ENCODE peak calls at places on chromosomes 12 and 14, in five cellular contexts. One of them, this sample, is unnamed.

GRCh38 chr14:101065696-101066694 is 162.5 kb upstream of the RTL1 start:
- DNase-seq in GM12891: no peak
- DNase-seq in K562: no peak
- DNase-seq in GM12892: no peak
- DNase-seq in H1: no peak
- DNase-seq in this sample: no peak

GRCh38 chr12:128137140-128137539 is 129.8 kb upstream of the TMEM132C start:
- DNase-seq in GM12891: no peak
- DNase-seq in K562: no peak
- DNase-seq in GM12892: no peak
- DNase-seq in H1: no peak
- DNase-seq in this sample: no peak

GRCh38 chr14:100271247-100271939 is 32.4 kb downstream of the YY1 start:
- DNase-seq in GM12891: no peak
- DNase-seq in K562: no peak
- DNase-seq in GM12892: no peak
- DNase-seq in H1: no peak
- DNase-seq in this sample: peak; percentile 66

GRCh38 chr12:32583535-32583934 is 95.6 kb upstream of the DNM1L start:
- DNase-seq in GM12891: no peak
- DNase-seq in K562: no peak
- DNase-seq in GM12892: no peak
- DNase-seq in H1: no peak
- DNase-seq in this sample: no peak

GRCh38 chr12:30440826-30441602 is 254.7 kb downstream of the IPO8 start:
- DNase-seq in GM12891: no peak
- DNase-seq in K562: peak; percentile 16
- DNase-seq in GM12892: no peak
- DNase-seq in H1: no peak
- DNase-seq in this sample: peak; percentile 52

GRCh38 chr12:9750276-9751203 is 10.2 kb downstream of the CD69 start:
- DNase-seq in GM12891: no peak
- DNase-seq in K562: peak; percentile 71
- DNase-seq in GM12892: no peak
- DNase-seq in H1: no peak
- DNase-seq in this sample: peak; percentile 47

GRCh38 chr14:51547260-51547659 is 104.5 kb upstream of the FRMD6 start:
- DNase-seq in GM12891: no peak
- DNase-seq in K562: no peak
- DNase-seq in GM12892: no peak
- DNase-seq in H1: no peak
- DNase-seq in this sample: no peak

GRCh38 chr14:69284170-69284569 is 24.2 kb downstream of the GALNT16 start:
- DNase-seq in GM12891: no peak
- DNase-seq in K562: no peak
- DNase-seq in GM12892: no peak
- DNase-seq in H1: no peak
- DNase-seq in this sample: no peak

GRCh38 chr12:8687846-8688601 is 9.8 kb upstream of the RIMKLB start:
- DNase-seq in GM12891: no peak
- DNase-seq in K562: no peak
- DNase-seq in GM12892: peak; percentile 15
- DNase-seq in H1: no peak
- DNase-seq in this sample: no peak

GRCh38 chr12:254039-254438 is 8.6 kb downstream of the SLC6A13 start:
- DNase-seq in GM12891: no peak
- DNase-seq in K562: no peak
- DNase-seq in GM12892: no peak
- DNase-seq in H1: no peak
- DNase-seq in this sample: no peak

GRCh38 chr14:43754838-43755237 is 752.2 kb downstream of the FSCB start:
- DNase-seq in GM12891: no peak
- DNase-seq in K562: no peak
- DNase-seq in GM12892: no peak
- DNase-seq in H1: peak; percentile 47
- DNase-seq in this sample: no peak

GRCh38 chr14:30874999-30875787 is 834 bp downstream of the COCH start:
- DNase-seq in GM12891: no peak
- DNase-seq in K562: peak; percentile 34
- DNase-seq in GM12892: peak; percentile 28
- DNase-seq in H1: no peak
- DNase-seq in this sample: no peak

GRCh38 chr12:107404981-107405380 is 280.6 kb upstream of the PWP1 start:
- DNase-seq in GM12891: no peak
- DNase-seq in K562: peak; percentile 26
- DNase-seq in GM12892: no peak
- DNase-seq in H1: no peak
- DNase-seq in this sample: peak; percentile 66

GRCh38 chr14:99800781-99801180 is 7.6 kb downstream of the EML1 start:
- DNase-seq in GM12891: no peak
- DNase-seq in K562: no peak
- DNase-seq in GM12892: no peak
- DNase-seq in H1: no peak
- DNase-seq in this sample: no peak

GRCh38 chr12:132427999-132428871 is 61.7 kb upstream of the FBRSL1 start:
- DNase-seq in GM12891: no peak
- DNase-seq in K562: no peak
- DNase-seq in GM12892: no peak
- DNase-seq in H1: no peak
- DNase-seq in this sample: peak; percentile 19

GRCh38 chr12:124232654-124232987 is 62.3 kb upstream of the RFLNA start:
- DNase-seq in GM12891: no peak
- DNase-seq in K562: no peak
- DNase-seq in GM12892: no peak
- DNase-seq in H1: no peak
- DNase-seq in this sample: no peak

GRCh38 chr14:35533357-35534129 is 421 bp upstream of the INSM2 start:
- DNase-seq in GM12891: peak; percentile 60
- DNase-seq in K562: peak; percentile 62
- DNase-seq in GM12892: peak; percentile 40
- DNase-seq in H1: no peak
- DNase-seq in this sample: peak; percentile 70

GRCh38 chr12:86711716-86712115 is 455.5 kb upstream of the MGAT4C start:
- DNase-seq in GM12891: no peak
- DNase-seq in K562: no peak
- DNase-seq in GM12892: no peak
- DNase-seq in H1: no peak
- DNase-seq in this sample: no peak

GRCh38 chr12:70661762-70662161 is 24.5 kb upstream of the PTPRB start:
- DNase-seq in GM12891: no peak
- DNase-seq in K562: no peak
- DNase-seq in GM12892: no peak
- DNase-seq in H1: no peak
- DNase-seq in this sample: no peak

GRCh38 chr12:78004451-78005093 is 173.9 kb downstream of the NAV3 start:
- DNase-seq in GM12891: no peak
- DNase-seq in K562: no peak
- DNase-seq in GM12892: no peak
- DNase-seq in H1: no peak
- DNase-seq in this sample: no peak

GRCh38 chr12:91636721-91637120 is 454.1 kb upstream of the DCN start:
- DNase-seq in GM12891: no peak
- DNase-seq in K562: no peak
- DNase-seq in GM12892: no peak
- DNase-seq in H1: no peak
- DNase-seq in this sample: no peak

GRCh38 chr14:91125271-91125661 is 11.4 kb downstream of the DGLUCY start:
- DNase-seq in GM12891: no peak
- DNase-seq in K562: no peak
- DNase-seq in GM12892: no peak
- DNase-seq in H1: no peak
- DNase-seq in this sample: no peak

GRCh38 chr14:89719371-89720075 is 235.0 kb downstream of the EFCAB11 start:
- DNase-seq in GM12891: no peak
- DNase-seq in K562: no peak
- DNase-seq in GM12892: no peak
- DNase-seq in H1: no peak
- DNase-seq in this sample: no peak

GRCh38 chr12:6942331-6942665 is 1.3 kb upstream of the RNU7-1 start:
- DNase-seq in GM12891: no peak
- DNase-seq in K562: no peak
- DNase-seq in GM12892: no peak
- DNase-seq in H1: no peak
- DNase-seq in this sample: no peak

GRCh38 chr12:24901975-24902461 is 46.9 kb downstream of the BCAT1 start:
- DNase-seq in GM12891: no peak
- DNase-seq in K562: no peak
- DNase-seq in GM12892: no peak
- DNase-seq in H1: no peak
- DNase-seq in this sample: no peak

GRCh38 chr14:79044894-79045624 is 874.9 kb downstream of the NRXN3 start:
- DNase-seq in GM12891: no peak
- DNase-seq in K562: no peak
- DNase-seq in GM12892: no peak
- DNase-seq in H1: peak; percentile 44
- DNase-seq in this sample: no peak

GRCh38 chr12:93663729-93664084 is 13.5 kb upstream of the CRADD start:
- DNase-seq in GM12891: no peak
- DNase-seq in K562: no peak
- DNase-seq in GM12892: no peak
- DNase-seq in H1: no peak
- DNase-seq in this sample: no peak

GRCh38 chr12:131009595-131010270 is 56.0 kb downstream of the ADGRD1 start:
- DNase-seq in GM12891: no peak
- DNase-seq in K562: no peak
- DNase-seq in GM12892: no peak
- DNase-seq in H1: no peak
- DNase-seq in this sample: no peak

GRCh38 chr12:26091837-26092236 is 33.0 kb downstream of the BHLHE41 start:
- DNase-seq in GM12891: no peak
- DNase-seq in K562: no peak
- DNase-seq in GM12892: no peak
- DNase-seq in H1: no peak
- DNase-seq in this sample: no peak

GRCh38 chr12:24561411-24561871 is 387.5 kb downstream of the BCAT1 start:
- DNase-seq in GM12891: no peak
- DNase-seq in K562: no peak
- DNase-seq in GM12892: no peak
- DNase-seq in H1: no peak
- DNase-seq in this sample: no peak

GRCh38 chr12:10331642-10332239 is 24.1 kb downstream of the KLRD1 start:
- DNase-seq in GM12891: no peak
- DNase-seq in K562: peak; percentile 17
- DNase-seq in GM12892: no peak
- DNase-seq in H1: no peak
- DNase-seq in this sample: peak; percentile 49

GRCh38 chr14:75335588-75335987 is 57.0 kb downstream of the FOS start:
- DNase-seq in GM12891: no peak
- DNase-seq in K562: no peak
- DNase-seq in GM12892: no peak
- DNase-seq in H1: no peak
- DNase-seq in this sample: no peak

GRCh38 chr12:107468182-107468581 is 217.4 kb upstream of the PWP1 start:
- DNase-seq in GM12891: no peak
- DNase-seq in K562: no peak
- DNase-seq in GM12892: no peak
- DNase-seq in H1: no peak
- DNase-seq in this sample: no peak

GRCh38 chr12:20220339-20220738 is 148.0 kb upstream of the PDE3A start:
- DNase-seq in GM12891: no peak
- DNase-seq in K562: no peak
- DNase-seq in GM12892: no peak
- DNase-seq in H1: no peak
- DNase-seq in this sample: no peak

GRCh38 chr12:59320112-59320511 is 275.7 kb upstream of the SLC16A7 start:
- DNase-seq in GM12891: no peak
- DNase-seq in K562: no peak
- DNase-seq in GM12892: no peak
- DNase-seq in H1: no peak
- DNase-seq in this sample: no peak

GRCh38 chr14:77241955-77242354 is 29.1 kb downstream of the NGB start:
- DNase-seq in GM12891: no peak
- DNase-seq in K562: no peak
- DNase-seq in GM12892: no peak
- DNase-seq in H1: no peak
- DNase-seq in this sample: no peak

GRCh38 chr12:10169094-10169493 is 2.8 kb downstream of the OLR1 start:
- DNase-seq in GM12891: no peak
- DNase-seq in K562: no peak
- DNase-seq in GM12892: no peak
- DNase-seq in H1: no peak
- DNase-seq in this sample: no peak

GRCh38 chr12:97075583-97076268 is 168.7 kb downstream of the NEDD1 start:
- DNase-seq in GM12891: no peak
- DNase-seq in K562: no peak
- DNase-seq in GM12892: no peak
- DNase-seq in H1: no peak
- DNase-seq in this sample: no peak
- TF ChIP-seq TAF1 in GM12891: no peak
- TF ChIP-seq TAF1 in K562: no peak
- TF ChIP-seq TAF1 in GM12892: no peak
- TF ChIP-seq TAF1 in H1: no peak
- TF ChIP-seq TAF1 in this sample: no peak

GRCh38 chr12:104090685-104091084 is 26.4 kb downstream of the HCFC2 start:
- DNase-seq in GM12891: no peak
- DNase-seq in K562: no peak
- DNase-seq in GM12892: no peak
- DNase-seq in H1: no peak
- DNase-seq in this sample: no peak
- TF ChIP-seq TAF1 in GM12891: no peak
- TF ChIP-seq TAF1 in K562: no peak
- TF ChIP-seq TAF1 in GM12892: no peak
- TF ChIP-seq TAF1 in H1: no peak
- TF ChIP-seq TAF1 in this sample: no peak

GRCh38 chr12:65895759-65896656 is 71.7 kb downstream of the HMGA2 start:
- DNase-seq in GM12891: no peak
- DNase-seq in K562: no peak
- DNase-seq in GM12892: no peak
- DNase-seq in H1: no peak
- DNase-seq in this sample: peak; percentile 97
- TF ChIP-seq TAF1 in GM12891: no peak
- TF ChIP-seq TAF1 in K562: no peak
- TF ChIP-seq TAF1 in GM12892: no peak
- TF ChIP-seq TAF1 in H1: no peak
- TF ChIP-seq TAF1 in this sample: peak; percentile 57

DNA sequence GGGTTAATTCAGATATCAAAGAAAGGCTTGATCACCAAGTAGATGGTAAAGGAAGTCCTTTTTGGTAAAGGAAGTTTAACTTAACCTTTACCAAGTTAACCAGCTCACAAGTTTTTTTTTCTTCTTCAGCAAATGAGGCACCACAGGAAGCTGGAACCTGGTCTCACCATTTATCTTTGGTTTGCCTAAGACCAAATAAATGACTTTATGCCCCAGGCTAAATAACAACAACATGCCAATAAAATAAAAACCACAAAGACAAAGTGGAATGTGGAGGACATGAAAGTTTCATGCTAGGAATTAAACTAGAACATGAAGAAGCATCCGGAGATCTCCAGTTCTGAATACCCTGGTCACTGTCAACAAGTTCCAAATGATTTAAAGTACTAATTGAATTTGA is 116.8 kb upstream of the PRICKLE1 start:
- DNase-seq in GM12891: no peak
- DNase-seq in K562: no peak
- DNase-seq in GM12892: no peak
- DNase-seq in H1: no peak
- DNase-seq in this sample: no peak
- TF ChIP-seq TAF1 in GM12891: no peak
- TF ChIP-seq TAF1 in K562: no peak
- TF ChIP-seq TAF1 in GM12892: no peak
- TF ChIP-seq TAF1 in H1: no peak
- TF ChIP-seq TAF1 in this sample: no peak